ENCODE peak calls at places on chromosomes 6 and 20, in eight cellular contexts. One of them, this sample, is unnamed.

GRCh38 chr6:131000544-131000943 is 62.5 kb downstream of the EPB41L2 start:
- DNase-seq in cardiac muscle cell: no peak
- DNase-seq in endothelial cell: no peak
- DNase-seq in activated CD4-positive, alpha-beta T cell treated with anti-CD3 and anti-CD28 coated beads for 24 hours: no peak
- DNase-seq in activated naive CD8-positive, alpha-beta T cell treated with anti-CD3 and anti-CD28 coated beads, Interleukin-2, amount 10 ng/mL, durations not matched to agents 7 days and 5 days: no peak
- DNase-seq in CD8-positive, alpha-beta memory T cell: no peak
- DNase-seq in NAMALWA: no peak
- DNase-seq in G401: no peak
- DNase-seq in this sample: no peak

GRCh38 chr20:32521780-32522524 is 63.2 kb downstream of the NOL4L start:
- DNase-seq in cardiac muscle cell: peak
- DNase-seq in NAMALWA: peak
- DNase-seq in CD8-positive, alpha-beta memory T cell: peak
- DNase-seq in endothelial cell: peak
- DNase-seq in G401: peak
- DNase-seq in activated CD4-positive, alpha-beta T cell treated with anti-CD3 and anti-CD28 coated beads for 24 hours: peak
- DNase-seq in activated naive CD8-positive, alpha-beta T cell treated with anti-CD3 and anti-CD28 coated beads, Interleukin-2, amount 10 ng/mL, durations not matched to agents 7 days and 5 days: peak
- DNase-seq in this sample: peak

GRCh38 chr6:684831-685636 is 7.9 kb downstream of the EXOC2 start:
- DNase-seq in activated naive CD8-positive, alpha-beta T cell treated with anti-CD3 and anti-CD28 coated beads, Interleukin-2, amount 10 ng/mL, durations not matched to agents 7 days and 5 days: no peak
- DNase-seq in G401: no peak
- DNase-seq in CD8-positive, alpha-beta memory T cell: no peak
- DNase-seq in cardiac muscle cell: no peak
- DNase-seq in activated CD4-positive, alpha-beta T cell treated with anti-CD3 and anti-CD28 coated beads for 24 hours: peak
- DNase-seq in NAMALWA: no peak
- DNase-seq in endothelial cell: no peak
- DNase-seq in this sample: no peak

GRCh38 chr6:116313377-116313776 is 33.6 kb upstream of the TSPYL1 start:
- DNase-seq in NAMALWA: no peak
- DNase-seq in CD8-positive, alpha-beta memory T cell: no peak
- DNase-seq in cardiac muscle cell: no peak
- DNase-seq in G401: no peak
- DNase-seq in endothelial cell: no peak
- DNase-seq in activated CD4-positive, alpha-beta T cell treated with anti-CD3 and anti-CD28 coated beads for 24 hours: no peak
- DNase-seq in activated naive CD8-positive, alpha-beta T cell treated with anti-CD3 and anti-CD28 coated beads, Interleukin-2, amount 10 ng/mL, durations not matched to agents 7 days and 5 days: no peak
- DNase-seq in this sample: no peak

GRCh38 chr20:57666106-57666833 is 43.5 kb downstream of the PMEPA1 start:
- DNase-seq in CD8-positive, alpha-beta memory T cell: peak
- DNase-seq in NAMALWA: no peak
- DNase-seq in cardiac muscle cell: no peak
- DNase-seq in activated CD4-positive, alpha-beta T cell treated with anti-CD3 and anti-CD28 coated beads for 24 hours: no peak
- DNase-seq in activated naive CD8-positive, alpha-beta T cell treated with anti-CD3 and anti-CD28 coated beads, Interleukin-2, amount 10 ng/mL, durations not matched to agents 7 days and 5 days: no peak
- DNase-seq in endothelial cell: no peak
- DNase-seq in G401: no peak
- DNase-seq in this sample: no peak

GRCh38 chr6:39224058-39224457 is 5.2 kb downstream of the KCNK5 start:
- DNase-seq in CD8-positive, alpha-beta memory T cell: no peak
- DNase-seq in endothelial cell: no peak
- DNase-seq in G401: no peak
- DNase-seq in NAMALWA: no peak
- DNase-seq in activated CD4-positive, alpha-beta T cell treated with anti-CD3 and anti-CD28 coated beads for 24 hours: no peak
- DNase-seq in cardiac muscle cell: no peak
- DNase-seq in activated naive CD8-positive, alpha-beta T cell treated with anti-CD3 and anti-CD28 coated beads, Interleukin-2, amount 10 ng/mL, durations not matched to agents 7 days and 5 days: no peak
- DNase-seq in this sample: no peak

GRCh38 chr20:19866070-19866469 is 108.0 kb downstream of the RIN2 start:
- DNase-seq in activated CD4-positive, alpha-beta T cell treated with anti-CD3 and anti-CD28 coated beads for 24 hours: no peak
- DNase-seq in NAMALWA: no peak
- DNase-seq in endothelial cell: no peak
- DNase-seq in G401: no peak
- DNase-seq in cardiac muscle cell: no peak
- DNase-seq in activated naive CD8-positive, alpha-beta T cell treated with anti-CD3 and anti-CD28 coated beads, Interleukin-2, amount 10 ng/mL, durations not matched to agents 7 days and 5 days: no peak
- DNase-seq in CD8-positive, alpha-beta memory T cell: no peak
- DNase-seq in this sample: no peak

GRCh38 chr20:25023316-25023715 is 30.8 kb upstream of the APMAP start:
- DNase-seq in activated naive CD8-positive, alpha-beta T cell treated with anti-CD3 and anti-CD28 coated beads, Interleukin-2, amount 10 ng/mL, durations not matched to agents 7 days and 5 days: no peak
- DNase-seq in endothelial cell: no peak
- DNase-seq in CD8-positive, alpha-beta memory T cell: no peak
- DNase-seq in cardiac muscle cell: no peak
- DNase-seq in G401: no peak
- DNase-seq in activated CD4-positive, alpha-beta T cell treated with anti-CD3 and anti-CD28 coated beads for 24 hours: no peak
- DNase-seq in NAMALWA: no peak
- DNase-seq in this sample: no peak

GRCh38 chr6:35487653-35488516 is 9.0 kb downstream of the TEAD3 start:
- DNase-seq in activated CD4-positive, alpha-beta T cell treated with anti-CD3 and anti-CD28 coated beads for 24 hours: no peak
- DNase-seq in cardiac muscle cell: no peak
- DNase-seq in endothelial cell: no peak
- DNase-seq in G401: no peak
- DNase-seq in activated naive CD8-positive, alpha-beta T cell treated with anti-CD3 and anti-CD28 coated beads, Interleukin-2, amount 10 ng/mL, durations not matched to agents 7 days and 5 days: no peak
- DNase-seq in CD8-positive, alpha-beta memory T cell: peak
- DNase-seq in NAMALWA: no peak
- DNase-seq in this sample: no peak

GRCh38 chr6:113858067-113858604 is 991 bp downstream of the MARCKS start:
- DNase-seq in cardiac muscle cell: peak
- DNase-seq in activated naive CD8-positive, alpha-beta T cell treated with anti-CD3 and anti-CD28 coated beads, Interleukin-2, amount 10 ng/mL, durations not matched to agents 7 days and 5 days: peak
- DNase-seq in CD8-positive, alpha-beta memory T cell: no peak
- DNase-seq in activated CD4-positive, alpha-beta T cell treated with anti-CD3 and anti-CD28 coated beads for 24 hours: no peak
- DNase-seq in endothelial cell: peak
- DNase-seq in G401: peak
- DNase-seq in NAMALWA: peak
- DNase-seq in this sample: peak

GRCh38 chr6:69961251-69961650 is 94.9 kb downstream of the COL19A1 start:
- DNase-seq in activated naive CD8-positive, alpha-beta T cell treated with anti-CD3 and anti-CD28 coated beads, Interleukin-2, amount 10 ng/mL, durations not matched to agents 7 days and 5 days: no peak
- DNase-seq in G401: no peak
- DNase-seq in NAMALWA: no peak
- DNase-seq in endothelial cell: no peak
- DNase-seq in cardiac muscle cell: no peak
- DNase-seq in activated CD4-positive, alpha-beta T cell treated with anti-CD3 and anti-CD28 coated beads for 24 hours: no peak
- DNase-seq in CD8-positive, alpha-beta memory T cell: no peak
- DNase-seq in this sample: no peak

GRCh38 chr6:127475135-127475822 is 16.1 kb upstream of the KIAA0408 start:
- DNase-seq in endothelial cell: no peak
- DNase-seq in CD8-positive, alpha-beta memory T cell: peak
- DNase-seq in activated naive CD8-positive, alpha-beta T cell treated with anti-CD3 and anti-CD28 coated beads, Interleukin-2, amount 10 ng/mL, durations not matched to agents 7 days and 5 days: no peak
- DNase-seq in activated CD4-positive, alpha-beta T cell treated with anti-CD3 and anti-CD28 coated beads for 24 hours: no peak
- DNase-seq in NAMALWA: no peak
- DNase-seq in G401: no peak
- DNase-seq in cardiac muscle cell: no peak
- DNase-seq in this sample: no peak

GRCh38 chr6:44339763-44340625 is 2.5 kb upstream of the SPATS1 start:
- DNase-seq in cardiac muscle cell: no peak
- DNase-seq in G401: no peak
- DNase-seq in CD8-positive, alpha-beta memory T cell: no peak
- DNase-seq in activated CD4-positive, alpha-beta T cell treated with anti-CD3 and anti-CD28 coated beads for 24 hours: no peak
- DNase-seq in endothelial cell: no peak
- DNase-seq in activated naive CD8-positive, alpha-beta T cell treated with anti-CD3 and anti-CD28 coated beads, Interleukin-2, amount 10 ng/mL, durations not matched to agents 7 days and 5 days: no peak
- DNase-seq in NAMALWA: no peak
- DNase-seq in this sample: peak

GRCh38 chr6:74100719-74101287 is 404.8 kb downstream of the CD109 start:
- DNase-seq in G401: no peak
- DNase-seq in activated naive CD8-positive, alpha-beta T cell treated with anti-CD3 and anti-CD28 coated beads, Interleukin-2, amount 10 ng/mL, durations not matched to agents 7 days and 5 days: no peak
- DNase-seq in NAMALWA: no peak
- DNase-seq in activated CD4-positive, alpha-beta T cell treated with anti-CD3 and anti-CD28 coated beads for 24 hours: no peak
- DNase-seq in CD8-positive, alpha-beta memory T cell: no peak
- DNase-seq in endothelial cell: no peak
- DNase-seq in cardiac muscle cell: no peak
- DNase-seq in this sample: no peak

GRCh38 chr6:37175332-37176267 is 5.6 kb downstream of the PIM1 start:
- DNase-seq in G401: peak
- DNase-seq in activated CD4-positive, alpha-beta T cell treated with anti-CD3 and anti-CD28 coated beads for 24 hours: no peak
- DNase-seq in activated naive CD8-positive, alpha-beta T cell treated with anti-CD3 and anti-CD28 coated beads, Interleukin-2, amount 10 ng/mL, durations not matched to agents 7 days and 5 days: no peak
- DNase-seq in cardiac muscle cell: no peak
- DNase-seq in endothelial cell: no peak
- DNase-seq in NAMALWA: peak
- DNase-seq in CD8-positive, alpha-beta memory T cell: no peak
- DNase-seq in this sample: no peak

GRCh38 chr6:158978752-158979151 is 21.2 kb downstream of the RSPH3 start:
- DNase-seq in activated naive CD8-positive, alpha-beta T cell treated with anti-CD3 and anti-CD28 coated beads, Interleukin-2, amount 10 ng/mL, durations not matched to agents 7 days and 5 days: no peak
- DNase-seq in G401: no peak
- DNase-seq in CD8-positive, alpha-beta memory T cell: no peak
- DNase-seq in activated CD4-positive, alpha-beta T cell treated with anti-CD3 and anti-CD28 coated beads for 24 hours: no peak
- DNase-seq in NAMALWA: no peak
- DNase-seq in cardiac muscle cell: no peak
- DNase-seq in endothelial cell: no peak
- DNase-seq in this sample: no peak

GRCh38 chr6:19892250-19892649 is 55.1 kb downstream of the ID4 start:
- DNase-seq in activated naive CD8-positive, alpha-beta T cell treated with anti-CD3 and anti-CD28 coated beads, Interleukin-2, amount 10 ng/mL, durations not matched to agents 7 days and 5 days: no peak
- DNase-seq in activated CD4-positive, alpha-beta T cell treated with anti-CD3 and anti-CD28 coated beads for 24 hours: no peak
- DNase-seq in G401: peak
- DNase-seq in endothelial cell: no peak
- DNase-seq in CD8-positive, alpha-beta memory T cell: no peak
- DNase-seq in cardiac muscle cell: no peak
- DNase-seq in NAMALWA: no peak
- DNase-seq in this sample: peak

GRCh38 chr20:9180480-9181257 is 111.8 kb downstream of the PLCB4 start:
- DNase-seq in activated CD4-positive, alpha-beta T cell treated with anti-CD3 and anti-CD28 coated beads for 24 hours: no peak
- DNase-seq in CD8-positive, alpha-beta memory T cell: no peak
- DNase-seq in activated naive CD8-positive, alpha-beta T cell treated with anti-CD3 and anti-CD28 coated beads, Interleukin-2, amount 10 ng/mL, durations not matched to agents 7 days and 5 days: no peak
- DNase-seq in G401: no peak
- DNase-seq in cardiac muscle cell: no peak
- DNase-seq in NAMALWA: no peak
- DNase-seq in endothelial cell: no peak
- DNase-seq in this sample: no peak

GRCh38 chr6:166618866-166619761 is 7.9 kb downstream of the RPS6KA2 start:
- DNase-seq in NAMALWA: no peak
- DNase-seq in activated naive CD8-positive, alpha-beta T cell treated with anti-CD3 and anti-CD28 coated beads, Interleukin-2, amount 10 ng/mL, durations not matched to agents 7 days and 5 days: no peak
- DNase-seq in cardiac muscle cell: no peak
- DNase-seq in activated CD4-positive, alpha-beta T cell treated with anti-CD3 and anti-CD28 coated beads for 24 hours: no peak
- DNase-seq in CD8-positive, alpha-beta memory T cell: no peak
- DNase-seq in endothelial cell: no peak
- DNase-seq in G401: no peak
- DNase-seq in this sample: no peak

GRCh38 chr20:8602389-8603116 is 466.3 kb upstream of the PLCB4 start:
- DNase-seq in cardiac muscle cell: no peak
- DNase-seq in endothelial cell: no peak
- DNase-seq in G401: no peak
- DNase-seq in NAMALWA: peak
- DNase-seq in activated naive CD8-positive, alpha-beta T cell treated with anti-CD3 and anti-CD28 coated beads, Interleukin-2, amount 10 ng/mL, durations not matched to agents 7 days and 5 days: no peak
- DNase-seq in activated CD4-positive, alpha-beta T cell treated with anti-CD3 and anti-CD28 coated beads for 24 hours: no peak
- DNase-seq in CD8-positive, alpha-beta memory T cell: no peak
- DNase-seq in this sample: no peak

GRCh38 chr6:45075246-45075645 is 252.9 kb upstream of the RUNX2 start:
- DNase-seq in activated naive CD8-positive, alpha-beta T cell treated with anti-CD3 and anti-CD28 coated beads, Interleukin-2, amount 10 ng/mL, durations not matched to agents 7 days and 5 days: no peak
- DNase-seq in G401: no peak
- DNase-seq in endothelial cell: no peak
- DNase-seq in cardiac muscle cell: no peak
- DNase-seq in CD8-positive, alpha-beta memory T cell: no peak
- DNase-seq in activated CD4-positive, alpha-beta T cell treated with anti-CD3 and anti-CD28 coated beads for 24 hours: no peak
- DNase-seq in NAMALWA: no peak
- DNase-seq in this sample: no peak

GRCh38 chr6:120005292-120005976 is 655.9 kb upstream of the MAN1A1 start:
- DNase-seq in G401: no peak
- DNase-seq in cardiac muscle cell: no peak
- DNase-seq in activated naive CD8-positive, alpha-beta T cell treated with anti-CD3 and anti-CD28 coated beads, Interleukin-2, amount 10 ng/mL, durations not matched to agents 7 days and 5 days: no peak
- DNase-seq in activated CD4-positive, alpha-beta T cell treated with anti-CD3 and anti-CD28 coated beads for 24 hours: no peak
- DNase-seq in endothelial cell: no peak
- DNase-seq in CD8-positive, alpha-beta memory T cell: no peak
- DNase-seq in NAMALWA: no peak
- DNase-seq in this sample: no peak

This sample was measured in pancreas.